ENCODE peak calls at places on chromosomes 11 and 22, in four cellular contexts. B is GM23248, F is PC-9, V is mammary epithelial cell. G is an unnamed sample.

GRCh38 chr11:113331436-113331835 is 17.1 kb downstream of the TTC12 start:
- DNase-seq in B (no peak), F (no peak), V (no peak), G (no peak)

GRCh38 chr11:124865902-124866851 is 945 bp downstream of the ROBO3 start:
- DNase-seq in B (peak), V (no peak), F (no peak), G (no peak)

GRCh38 chr11:129922674-129923073 is 27.3 kb upstream of the NFRKB start:
- DNase-seq in F (no peak), V (no peak), B (no peak), G (no peak)

GRCh38 chr11:91913407-91913806 is 311.2 kb upstream of the FAT3 start:
- DNase-seq in F (no peak), V (no peak), B (no peak), G (no peak)

GRCh38 chr11:93537022-93537421 is 6.2 kb downstream of the SMCO4 start:
- DNase-seq in V (no peak), B (peak), F (no peak), G (no peak)

GRCh38 chr22:45754822-45755221 is 83.2 kb downstream of the ATXN10 start:
- DNase-seq in V (no peak), B (no peak), F (no peak), G (no peak)

GRCh38 chr22:47996446-47996857 is 1234.0 kb downstream of the TBC1D22A start:
- DNase-seq in F (no peak), V (no peak), B (no peak), G (no peak)

GRCh38 chr11:7514099-7514725 is 413 bp downstream of the PPFIBP2 start:
- DNase-seq in V (no peak), F (no peak), B (peak), G (no peak)

GRCh38 chr11:35247428-35247827 is 108.5 kb downstream of the CD44 start:
- DNase-seq in B (no peak), V (no peak), F (peak), G (no peak)

GRCh38 chr11:60428517-60428916 is 855 bp upstream of the MS4A5 start:
- DNase-seq in V (peak), B (peak), F (no peak), G (peak)

DNA sequence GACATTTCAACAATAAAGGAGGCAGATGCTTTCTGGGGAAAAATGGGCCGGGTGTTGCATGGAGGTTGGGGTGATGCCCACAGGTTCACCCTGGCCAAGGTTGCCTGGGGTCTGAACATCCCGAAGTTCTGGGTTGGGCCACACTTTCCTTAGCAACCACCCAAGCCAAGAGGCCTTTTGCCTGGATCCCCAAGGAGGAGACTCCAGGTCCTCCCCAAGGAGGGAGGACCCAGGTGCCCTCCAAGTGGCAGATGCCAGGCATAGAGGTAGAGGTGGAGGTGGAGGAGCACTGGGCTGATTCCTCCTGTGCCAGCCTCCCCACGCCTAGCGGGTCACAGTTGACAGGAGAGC is 1.2 kb downstream of the CYB5R3 start:
- DNase-seq in B (no peak), V (no peak), F (no peak), G (no peak)
- H3K27ac ChIP-seq in B (peak), V (peak), F (no peak), G (no peak)

GRCh38 chr11:17750817-17751165 is 16.2 kb downstream of the KCNC1 start:
- DNase-seq in B (no peak), F (no peak), V (no peak), G (no peak)
- H3K27ac ChIP-seq in B (no peak), F (no peak), V (no peak), G (no peak)

DNA sequence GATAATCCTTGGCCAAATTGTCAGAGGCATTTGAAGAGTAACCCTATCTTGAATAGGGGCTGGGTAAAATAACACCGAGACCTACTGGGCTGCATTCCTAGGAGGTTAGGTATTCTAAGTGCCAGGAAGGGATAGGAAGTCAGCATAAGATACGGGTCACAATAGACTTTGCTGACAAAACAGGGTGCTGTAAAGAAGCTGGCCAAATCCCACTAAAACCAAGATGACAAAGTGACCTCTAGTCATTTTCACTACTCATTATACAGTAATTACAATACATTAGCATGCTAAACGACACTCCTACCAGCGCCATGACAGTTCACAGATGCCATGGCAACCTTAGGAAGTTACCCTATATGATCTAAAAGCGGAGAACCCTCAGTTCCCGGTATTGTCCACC is 964 bp upstream of the REXO2 start:
- DNase-seq in V (peak), F (peak), B (no peak), G (no peak)
- H3K27ac ChIP-seq in V (peak), F (peak), B (no peak), G (peak)

GRCh38 chr22:40236131-40236665 is 58.5 kb downstream of the TNRC6B start:
- DNase-seq in B (no peak), F (no peak), V (no peak), G (no peak)

GRCh38 chr22:40233886-40234285 is 56.2 kb downstream of the TNRC6B start:
- DNase-seq in V (no peak), F (no peak), B (no peak), G (no peak)

GRCh38 chr22:40235418-40235817 is 57.7 kb downstream of the TNRC6B start:
- DNase-seq in F (no peak), B (peak), V (no peak), G (no peak)

GRCh38 chr22:40231618-40232313 is 54.0 kb downstream of the TNRC6B start:
- DNase-seq in B (no peak), F (no peak), V (no peak), G (no peak)

DNA sequence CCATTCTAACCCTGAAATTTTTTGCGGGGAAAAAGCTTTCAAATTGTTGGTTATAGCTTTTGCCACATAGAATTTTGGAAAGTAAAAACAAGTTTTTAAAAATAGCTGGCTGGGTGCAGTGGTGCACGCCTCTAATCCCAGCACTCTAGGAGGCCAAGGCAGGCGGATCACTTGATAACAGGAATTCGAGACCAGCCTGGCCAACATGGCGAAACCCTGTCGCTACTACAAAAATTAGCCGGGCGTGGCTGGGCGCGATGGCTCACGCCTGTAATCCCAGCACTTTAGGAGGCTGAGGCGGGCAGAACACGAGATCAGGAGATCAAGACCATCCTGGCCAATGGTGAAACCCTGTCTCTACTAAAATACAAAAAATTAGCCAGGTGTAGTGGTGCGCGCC is 54.9 kb downstream of the TNRC6B start:
- DNase-seq in B (no peak), F (no peak), V (no peak), G (no peak)
- H3K27ac ChIP-seq in B (no peak), F (no peak), V (no peak), G (no peak)

GRCh38 chr22:20230777-20231420 is 37.2 kb downstream of the RTN4R start:
- DNase-seq in B (no peak), F (no peak), V (no peak), G (no peak)

GRCh38 chr22:20231499-20232236 is 36.5 kb downstream of the RTN4R start:
- DNase-seq in F (no peak), V (no peak), B (no peak), G (no peak)

GRCh38 chr22:20233351-20234313 is 34.5 kb downstream of the RTN4R start:
- DNase-seq in F (no peak), B (no peak), V (no peak), G (no peak)

GRCh38 chr22:20232781-20233180 is 35.3 kb downstream of the RTN4R start:
- DNase-seq in V (no peak), F (no peak), B (no peak), G (no peak)

GRCh38 chr22:20232237-20232598 is 35.9 kb downstream of the RTN4R start:
- DNase-seq in V (no peak), F (no peak), B (no peak), G (no peak)
- H3K27ac ChIP-seq in V (no peak), F (no peak), B (no peak), G (no peak)